ENCODE peak calls at places on chromosomes 7 and 10, in ten cellular contexts. R is fibroblast of the aortic adventitia, E is PC-9, Y is foreskin fibroblast, A is dorsolateral prefrontal cortex, F is cardiac fibroblast, U is GM23338, M is thyroid gland, D is BJ, P is mammary epithelial cell. C is an unnamed sample.
A peak's percentile ranks its signal among the peaks of the same experiment; 100 is the strongest.

GRCh38 chr7:40315277-40315676 is 180.5 kb downstream of the SUGCT start:
- DNase-seq in R (no peak), E (no peak), Y (peak; percentile 32), A (no peak), F (no peak), U (no peak), M (no peak), D (no peak), P (peak; percentile 9), C (peak; percentile 10)

GRCh38 chr10:78821052-78821451 is 247.7 kb upstream of the ZMIZ1 start:
- DNase-seq in R (no peak), E (no peak), Y (no peak), A (no peak), F (no peak), U (no peak), M (no peak), D (no peak), P (no peak), C (no peak)

GRCh38 chr7:75716992-75717626 is 21.6 kb downstream of the HIP1 start:
- DNase-seq in R (peak; percentile 57), E (no peak), Y (peak; percentile 93), A (no peak), F (peak; percentile 36), U (no peak), M (no peak), D (no peak), P (peak; percentile 44), C (peak; percentile 67)

GRCh38 chr7:47435889-47436312 is 146.0 kb downstream of the TNS3 start:
- DNase-seq in R (peak; percentile 91), E (peak; percentile 60), Y (peak; percentile 92), A (peak; percentile 42), F (peak; percentile 88), U (peak; percentile 69), M (peak; percentile 75), D (peak; percentile 54), P (peak; percentile 56), C (peak; percentile 78)

GRCh38 chr7:90222811-90223725 is 11.5 kb downstream of the STEAP2 start:
- DNase-seq in R (peak; percentile 81), E (no peak), Y (peak; percentile 50), A (peak; percentile 7), F (peak; percentile 37), U (no peak), M (no peak), D (peak; percentile 20), P (peak; percentile 78), C (peak; percentile 54)

GRCh38 chr7:131010714-131011436 is 276.9 kb upstream of the KLF14 start:
- DNase-seq in R (peak; percentile 65), E (no peak), Y (peak; percentile 69), A (no peak), F (peak; percentile 82), U (no peak), M (no peak), D (no peak), P (no peak), C (peak; percentile 57)

GRCh38 chr7:71987200-71987767 is 424.9 kb downstream of the CALN1 start:
- DNase-seq in R (no peak), E (no peak), Y (no peak), A (no peak), F (no peak), U (peak; percentile 18), M (no peak), D (no peak), P (no peak), C (no peak)

GRCh38 chr10:43390791-43391190 is 18.2 kb downstream of the HNRNPF start:
- DNase-seq in R (peak; percentile 66), E (no peak), Y (peak; percentile 78), A (peak; percentile 61), F (peak; percentile 68), U (peak; percentile 60), M (no peak), D (no peak), P (peak; percentile 28), C (peak; percentile 44)

GRCh38 chr10:102237711-102238252 is 3.5 kb downstream of the PITX3 start:
- DNase-seq in R (no peak), E (no peak), Y (no peak), A (no peak), F (no peak), U (no peak), M (no peak), D (no peak), P (no peak), C (no peak)

GRCh38 chr10:71134732-71135211 is 77.6 kb upstream of the UNC5B start:
- DNase-seq in R (no peak), E (no peak), Y (no peak), A (no peak), F (no peak), U (peak; percentile 22), M (no peak), D (no peak), P (no peak), C (no peak)

DNA sequence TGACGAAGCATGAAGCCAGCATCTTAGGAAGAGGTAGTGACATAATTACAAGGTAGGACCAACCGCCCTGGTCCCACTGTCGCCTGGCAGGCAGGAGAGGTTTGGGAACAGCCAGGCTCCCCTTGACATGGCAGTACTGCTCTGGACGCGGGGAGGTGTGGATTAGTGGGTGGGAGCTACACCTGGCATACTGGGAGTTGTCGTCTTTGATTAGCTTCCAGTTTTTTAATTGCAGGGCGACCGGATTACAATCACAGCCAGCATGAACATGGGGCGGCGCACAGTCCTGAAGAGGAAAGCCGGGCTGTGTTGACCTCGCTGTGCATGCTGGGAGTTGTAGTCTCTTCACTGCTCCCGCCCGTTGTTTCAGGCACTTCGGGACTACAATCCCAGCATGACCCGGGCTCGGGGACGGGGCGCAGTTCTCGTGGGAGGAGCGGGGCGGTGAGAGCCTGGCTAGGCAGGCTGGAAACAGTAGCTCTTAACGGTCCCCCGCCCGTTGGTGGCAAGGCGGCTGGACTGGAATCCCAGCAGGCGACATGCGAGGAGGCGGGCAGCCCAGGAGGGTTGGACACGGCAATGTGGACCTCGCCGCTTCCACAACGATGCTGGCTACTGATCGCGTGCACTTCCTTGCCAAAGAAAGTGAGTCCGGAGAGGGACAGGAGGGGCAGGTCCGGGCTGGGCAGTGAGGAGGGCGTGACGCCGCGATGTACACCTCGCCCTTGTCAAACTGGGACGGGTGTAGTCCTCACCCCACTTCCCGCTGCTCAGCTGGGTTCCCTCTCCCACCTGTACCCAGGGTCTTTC is 98.0 kb upstream of the ZNF722 start:
- DNase-seq in R (no peak), E (peak; percentile 2), Y (no peak), A (peak; percentile 81), F (no peak), U (no peak), M (peak; percentile 97), D (no peak), P (no peak), C (peak; percentile 45)
- H3K4me3 ChIP-seq in R (no peak overlapping the region), E (no peak overlapping the region), Y (no peak overlapping the region), A (peak overlapping the region; percentile 87), F (no peak overlapping the region), U (no peak overlapping the region), M (peak overlapping the region; percentile 17), D (no peak overlapping the region), P (no peak overlapping the region), C (peak overlapping the region; percentile 4)

GRCh38 chr7:74409571-74409970 is 44.1 kb upstream of the GTF2IRD1 start:
- DNase-seq in R (no peak), E (no peak), Y (no peak), A (no peak), F (no peak), U (no peak), M (no peak), D (no peak), P (no peak), C (no peak)
- TF ChIP-seq CTCF in R (no peak), E (no peak), Y (no peak), A (no peak), F (no peak), U (no peak), M (no peak), D (no peak), P (no peak), C (no peak)

DNA sequence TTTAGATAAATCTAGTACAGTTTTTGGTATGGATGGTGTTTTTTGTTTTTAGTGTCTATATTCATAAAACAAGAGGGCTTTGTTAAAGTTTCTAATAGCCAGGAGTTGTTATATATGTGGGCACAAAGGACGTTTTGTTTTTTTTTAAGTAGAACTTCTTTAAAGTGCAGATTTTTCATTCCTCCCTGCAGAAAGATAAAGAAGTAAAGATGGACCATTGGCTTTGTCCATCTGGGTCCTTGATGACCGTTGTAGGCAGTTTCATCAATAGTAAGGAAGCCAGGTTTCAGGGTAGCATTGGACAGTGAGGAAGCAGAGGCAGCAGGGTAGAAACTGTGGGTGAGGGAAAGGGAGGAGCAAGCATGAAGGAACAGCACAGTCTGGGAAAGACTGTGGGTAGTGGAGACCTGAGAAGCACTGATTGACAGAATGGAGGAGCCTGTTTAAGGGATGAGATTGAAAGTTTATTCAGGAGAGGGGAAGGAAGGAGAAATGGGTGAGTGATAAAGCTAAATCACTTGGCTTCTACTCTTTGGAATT is 5.3 kb downstream of the CALU start:
- DNase-seq in R (no peak), E (no peak), Y (no peak), A (no peak), F (no peak), U (no peak), M (no peak), D (no peak), P (no peak), C (no peak)
- H3K4me3 ChIP-seq in R (no peak overlapping the region), E (no peak overlapping the region), Y (no peak overlapping the region), A (no peak overlapping the region), F (no peak overlapping the region), U (no peak overlapping the region), M (no peak overlapping the region), D (no peak overlapping the region), P (no peak overlapping the region), C (no peak overlapping the region)

DNA sequence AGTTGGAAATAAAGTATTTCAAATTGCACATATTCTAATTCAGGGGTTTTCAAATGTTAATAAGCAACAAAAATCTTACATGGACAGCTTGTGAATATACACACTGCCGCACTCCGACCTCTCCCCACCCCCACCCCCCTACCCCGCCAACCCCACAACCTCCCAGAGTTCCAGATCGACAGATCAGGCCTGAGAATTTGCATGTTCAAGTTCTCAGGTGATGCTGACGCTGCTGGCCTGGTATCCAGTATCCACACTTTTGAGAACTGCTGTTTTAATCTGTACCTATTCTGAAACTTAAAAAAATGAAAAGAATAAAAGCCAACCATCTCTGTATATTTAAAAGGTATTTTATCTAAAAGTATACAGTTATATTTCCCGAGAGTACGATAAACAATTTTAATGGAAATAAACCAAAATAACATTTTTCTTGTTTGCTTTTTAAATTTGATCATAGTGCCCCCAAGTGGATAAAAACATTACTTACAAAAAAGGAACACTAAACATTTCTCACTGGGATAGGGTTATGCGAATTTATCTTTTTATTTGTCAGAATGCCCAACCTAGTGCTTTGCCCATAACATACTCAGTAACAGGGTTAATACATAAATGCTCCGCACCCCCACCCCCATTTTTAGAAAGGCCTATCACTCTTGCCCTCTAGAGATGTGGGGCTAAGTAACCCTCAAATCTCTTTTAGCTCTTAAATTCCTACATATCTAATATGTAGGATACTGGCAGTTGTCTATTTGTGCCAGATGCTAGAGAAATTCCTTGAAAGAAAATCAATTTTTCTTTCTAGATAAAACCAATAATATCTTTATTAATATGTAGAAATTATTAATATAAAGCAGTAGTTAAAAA is 166.3 kb downstream of the RNF133 start:
- DNase-seq in R (peak; percentile 50), E (no peak), Y (peak; percentile 1), A (no peak), F (peak; percentile 41), U (peak; percentile 65), M (no peak), D (no peak), P (no peak), C (peak; percentile 13)
- TF ChIP-seq CTCF in R (peak; percentile 38), E (peak; percentile 70), Y (peak; percentile 17), A (peak; percentile 61), F (peak; percentile 23), U (peak; percentile 82), M (peak; percentile 39), D (peak; percentile 37), P (peak; percentile 35), C (peak; percentile 31)

C was measured in epithelial cell of esophagus.